ENCODE peak calls at places on chromosomes 3 and 15, in four cellular contexts. U, J, R and C are unnamed samples.

GRCh38 chr15:77574521-77575202 is 58.0 kb downstream of the LINGO1 start:
- DNase-seq in R (no peak), J (no peak), U (no peak), C (peak; percentile 38)

GRCh38 chr3:166190360-166190759 is 353.1 kb upstream of the BCHE start:
- DNase-seq in J (no peak), R (no peak), U (no peak), C (no peak)

GRCh38 chr3:50616770-50617095 is 218 bp upstream of the MAPKAPK3 start:
- DNase-seq in U (peak; percentile 93), J (peak; percentile 95), R (peak; percentile 44), C (peak; percentile 85)

GRCh38 chr3:98593046-98593936 is at the start of gene CPOX:
- DNase-seq in J (peak; percentile 93), U (peak; percentile 95), R (peak; percentile 63), C (peak; percentile 82)

GRCh38 chr3:30260747-30261146 is 345.7 kb upstream of the TGFBR2 start:
- DNase-seq in J (no peak), R (no peak), U (no peak), C (no peak)

GRCh38 chr3:66140106-66140505 is 80.7 kb upstream of the SLC25A26 start:
- DNase-seq in J (no peak), U (no peak), R (no peak), C (no peak)

GRCh38 chr15:54481819-54482218 is 503.6 kb downstream of the UNC13C start:
- DNase-seq in R (no peak), U (no peak), J (no peak), C (no peak)

GRCh38 chr3:127889461-127889863 is 25.6 kb upstream of the KBTBD12 start:
- DNase-seq in R (no peak), U (no peak), J (no peak), C (no peak)

GRCh38 chr15:58247803-58248503 is 109.8 kb downstream of the AQP9 start:
- DNase-seq in J (no peak), R (no peak), U (no peak), C (no peak)

GRCh38 chr15:27500206-27500605 is 529.2 kb downstream of the GABRG3 start:
- DNase-seq in U (no peak), R (no peak), J (no peak), C (no peak)

GRCh38 chr3:87197531-87197930 is 29.6 kb upstream of the CHMP2B start:
- DNase-seq in R (no peak), J (no peak), U (no peak), C (no peak)

GRCh38 chr3:48399387-48400172 is 27.6 kb downstream of the FBXW12 start:
- DNase-seq in R (no peak), U (peak; percentile 31), J (no peak), C (no peak)

GRCh38 chr3:48428863-48429415 is 947 bp downstream of the PLXNB1 start:
- DNase-seq in U (peak; percentile 50), J (no peak), R (peak; percentile 34), C (peak; percentile 32)

GRCh38 chr3:152998554-152998953 is 163.5 kb upstream of the RAP2B start:
- DNase-seq in U (peak; percentile 96), R (no peak), J (no peak), C (no peak)

GRCh38 chr15:37098468-37099320 is 1.7 kb downstream of the MEIS2 start:
- DNase-seq in U (peak; percentile 65), J (no peak), R (peak; percentile 6), C (peak; percentile 44)

GRCh38 chr3:137062250-137062649 is 104.5 kb downstream of the IL20RB start:
- DNase-seq in U (no peak), R (no peak), J (no peak), C (no peak)

GRCh38 chr3:117874028-117874765 is 1160.4 kb downstream of the IGSF11 start:
- DNase-seq in U (peak; percentile 90), J (no peak), R (peak; percentile 58), C (no peak)